ENCODE peak calls at places on chromosome 7, in five cellular contexts. V, O, D, H and Z are unnamed samples.

GRCh38 chr7:100588438-100588837 is 2.3 kb downstream of the FBXO24 start:
- DNase-seq in O (no peak), V (no peak), D (no peak), H (no peak), Z (no peak)

GRCh38 chr7:150476819-150477631 is 26.6 kb downstream of the GIMAP8 start:
- DNase-seq in H (no peak), D (no peak), O (no peak), V (no peak), Z (no peak)

GRCh38 chr7:953547-954327 is 743 bp downstream of the ADAP1 start:
- DNase-seq in V (peak; percentile 78), D (no peak), H (no peak), O (no peak), Z (no peak)

GRCh38 chr7:127080576-127080975 is 172.2 kb downstream of the GRM8 start:
- DNase-seq in V (no peak), H (no peak), O (no peak), D (no peak), Z (no peak)

GRCh38 chr7:72709909-72710308 is 118.1 kb downstream of the TYW1B start:
- DNase-seq in O (no peak), V (no peak), H (no peak), D (no peak), Z (no peak)

GRCh38 chr7:123070702-123071286 is 75.3 kb upstream of the TAS2R16 start:
- DNase-seq in H (no peak), D (no peak), O (peak; percentile 22), V (peak; percentile 54), Z (no peak)

GRCh38 chr7:96026006-96026405 is 253.7 kb downstream of the DYNC1I1 start:
- DNase-seq in O (no peak), V (no peak), H (no peak), D (no peak), Z (no peak)

GRCh38 chr7:93375603-93376002 is 143.4 kb downstream of the VPS50 start:
- DNase-seq in O (no peak), V (no peak), H (no peak), D (no peak), Z (no peak)

GRCh38 chr7:30656611-30657010 is 25.6 kb downstream of the CRHR2 start:
- DNase-seq in V (no peak), O (no peak), D (no peak), H (no peak), Z (no peak)

GRCh38 chr7:151246161-151247015 is 2.1 kb downstream of the SMARCD3 start:
- DNase-seq in H (no peak), V (peak; percentile 45), D (no peak), O (no peak), Z (no peak)

GRCh38 chr7:28400838-28401360 is 11.4 kb upstream of the CREB5 start:
- DNase-seq in V (no peak), H (no peak), O (no peak), D (no peak), Z (no peak)

GRCh38 chr7:44784364-44784763 is 12.1 kb upstream of the PPIA start:
- DNase-seq in H (no peak), O (no peak), D (no peak), V (no peak), Z (no peak)

GRCh38 chr7:123754295-123754871 is 5.6 kb upstream of the WASL start:
- DNase-seq in O (no peak), V (no peak), H (no peak), D (no peak), Z (no peak)

GRCh38 chr7:46139079-46139478 is 218.0 kb upstream of the IGFBP3 start:
- DNase-seq in O (peak; percentile 39), H (no peak), D (no peak), V (no peak), Z (no peak)

GRCh38 chr7:7201583-7202374 is 19.4 kb downstream of the C1GALT1 start:
- DNase-seq in O (peak; percentile 63), H (no peak), V (peak; percentile 84), D (no peak), Z (no peak)

GRCh38 chr7:151032936-151033863 is 5.0 kb downstream of the ABCB8 start:
- DNase-seq in V (peak; percentile 67), H (no peak), O (no peak), D (no peak), Z (no peak)

GRCh38 chr7:87934699-87935372 is 785 bp downstream of the ADAM22 start:
- DNase-seq in D (peak; percentile 5), H (peak; percentile 42), V (peak; percentile 63), O (peak; percentile 50), Z (no peak)

GRCh38 chr7:73851410-73852338 is 9.3 kb upstream of the TMEM270 start:
- DNase-seq in H (no peak), D (peak; percentile 8), V (no peak), O (peak; percentile 67), Z (no peak)

GRCh38 chr7:48244902-48245301 is 73.6 kb downstream of the ABCA13 start:
- DNase-seq in H (no peak), V (no peak), O (no peak), D (no peak), Z (no peak)

GRCh38 chr7:37052673-37053072 is 328.4 kb upstream of the AOAH start:
- DNase-seq in V (peak; percentile 86), H (no peak), O (no peak), D (no peak), Z (no peak)

GRCh38 chr7:86644282-86645173 is 819 bp downstream of the GRM3 start:
- DNase-seq in D (no peak), O (peak; percentile 20), V (peak; percentile 67), H (no peak), Z (no peak)

GRCh38 chr7:9226500-9226899 is 793.1 kb downstream of the NXPH1 start:
- DNase-seq in V (no peak), D (no peak), H (no peak), O (no peak), Z (no peak)

GRCh38 chr7:146982482-146982881 is 865.9 kb downstream of the CNTNAP2 start:
- DNase-seq in D (no peak), H (no peak), O (no peak), V (no peak), Z (no peak)

GRCh38 chr7:156984209-156984891 is 26.1 kb downstream of the MNX1 start:
- DNase-seq in V (no peak), O (no peak), H (no peak), D (no peak), Z (no peak)

GRCh38 chr7:25852249-25852994 is 299.6 kb upstream of the NFE2L3 start:
- DNase-seq in V (peak; percentile 64), H (no peak), D (no peak), O (no peak), Z (no peak)

GRCh38 chr7:70000747-70001348 is 402.6 kb downstream of the AUTS2 start:
- DNase-seq in D (no peak), H (no peak), O (no peak), V (no peak), Z (no peak)

GRCh38 chr7:127821146-127821545 is 169.2 kb downstream of the SND1 start:
- DNase-seq in O (no peak), V (peak; percentile 19), H (no peak), D (no peak), Z (no peak)

GRCh38 chr7:7157177-7157886 is 25.0 kb upstream of the C1GALT1 start:
- DNase-seq in O (no peak), D (no peak), H (no peak), V (no peak), Z (no peak)